ENCODE peak calls at places on chromosomes 6 and 20, in ten cellular contexts. P, X, K, U, I, O, L, F, E and V are unnamed samples.

GRCh38 chr6:89239338-89239737 is 22.2 kb upstream of the GABRR1 start:
- DNase-seq in K (no peak), E (no peak), X (peak), U (no peak), L (no peak), P (no peak), F (peak), O (no peak), I (no peak), V (no peak)

GRCh38 chr20:3130051-3130600 is 29.5 kb downstream of the FASTKD5 start:
- DNase-seq in L (no peak), P (no peak), I (no peak), K (no peak), U (no peak), O (no peak), E (no peak), F (no peak), X (no peak), V (no peak)

GRCh38 chr20:33753763-33754162 is 22.0 kb downstream of the ZNF341 start:
- DNase-seq in F (no peak), X (peak), K (no peak), U (no peak), E (no peak), L (no peak), P (no peak), I (no peak), O (no peak), V (no peak)

GRCh38 chr20:2798814-2799213 is 1.6 kb downstream of the CPXM1 start:
- DNase-seq in I (no peak), O (no peak), K (no peak), E (no peak), L (no peak), X (no peak), U (no peak), P (no peak), F (no peak), V (no peak)

GRCh38 chr20:56628873-56629463 is at the start of gene TFAP2C:
- DNase-seq in L (peak), K (peak), X (no peak), U (peak), I (no peak), O (peak), F (peak), P (no peak), E (no peak), V (peak)

GRCh38 chr6:162371133-162371532 is 356.4 kb downstream of the PRKN start:
- DNase-seq in X (no peak), I (no peak), K (no peak), O (no peak), L (no peak), U (no peak), F (no peak), P (no peak), E (no peak), V (no peak)

GRCh38 chr6:42279144-42279781 is 61.6 kb upstream of the MRPS10 start:
- DNase-seq in P (no peak), X (peak), K (peak), F (no peak), I (no peak), O (peak), L (peak), E (no peak), U (no peak), V (no peak)

GRCh38 chr6:33686225-33686742 is 25.2 kb downstream of the UQCC2 start:
- DNase-seq in F (no peak), P (no peak), X (no peak), L (no peak), E (no peak), K (no peak), I (no peak), O (no peak), U (no peak), V (no peak)

GRCh38 chr6:81204741-81205140 is 547.7 kb downstream of the TENT5A start:
- DNase-seq in L (no peak), F (no peak), E (no peak), P (no peak), K (peak), U (no peak), X (no peak), O (peak), I (no peak), V (no peak)

GRCh38 chr20:37343212-37343993 is 2.5 kb upstream of the SRC start:
- DNase-seq in E (no peak), O (no peak), X (no peak), U (no peak), L (no peak), P (no peak), K (no peak), F (no peak), I (no peak), V (no peak)

GRCh38 chr6:158808918-158809678 is 10.1 kb downstream of the EZR start:
- DNase-seq in K (no peak), E (no peak), O (no peak), L (no peak), U (no peak), X (no peak), I (peak), P (no peak), F (no peak), V (no peak)

GRCh38 chr6:38508894-38509293 is 130.8 kb downstream of the BTBD9 start:
- DNase-seq in L (no peak), E (no peak), I (no peak), K (no peak), F (no peak), P (no peak), O (peak), U (no peak), X (no peak), V (no peak)

GRCh38 chr6:22826961-22827360 is 257.6 kb downstream of the HDGFL1 start:
- DNase-seq in F (peak), O (no peak), E (no peak), U (no peak), I (no peak), P (no peak), L (no peak), K (no peak), X (no peak), V (no peak)

GRCh38 chr6:30067460-30068139 is 602 bp downstream of the PPP1R11 start:
- DNase-seq in K (no peak), F (no peak), U (no peak), P (no peak), L (no peak), O (no peak), E (no peak), X (peak), I (no peak), V (no peak)

GRCh38 chr6:123716506-123716905 is 79.8 kb upstream of the TRDN start:
- DNase-seq in I (no peak), X (no peak), K (no peak), E (no peak), P (no peak), O (no peak), F (no peak), L (no peak), U (no peak), V (no peak)

GRCh38 chr6:143399176-143399575 is 51.3 kb downstream of the ADAT2 start:
- DNase-seq in O (no peak), L (no peak), E (no peak), P (no peak), I (no peak), X (no peak), K (no peak), F (no peak), U (no peak), V (no peak)

GRCh38 chr20:50491926-50492634 is 18.1 kb upstream of the PTPN1 start:
- DNase-seq in O (no peak), X (no peak), F (no peak), U (no peak), E (no peak), I (no peak), K (no peak), P (peak), L (no peak), V (no peak)

GRCh38 chr20:49892260-49893216 is 22.8 kb downstream of the SPATA2 start:
- DNase-seq in F (no peak), X (no peak), O (no peak), P (no peak), I (no peak), L (no peak), U (no peak), E (no peak), K (no peak), V (no peak)

GRCh38 chr6:29943053-29943966 is 978 bp downstream of the HLA-A start:
- DNase-seq in L (peak), E (no peak), I (no peak), K (no peak), X (no peak), U (no peak), F (peak), P (no peak), O (no peak), V (no peak)

GRCh38 chr6:37680668-37681067 is 17.0 kb downstream of the MDGA1 start:
- DNase-seq in E (no peak), O (no peak), P (no peak), U (no peak), L (no peak), I (no peak), F (no peak), K (peak), X (no peak), V (peak)

GRCh38 chr6:166228839-166229528 is 61.3 kb upstream of the TBXT start:
- DNase-seq in F (no peak), L (peak), X (no peak), O (no peak), I (no peak), K (no peak), E (no peak), U (no peak), P (no peak), V (no peak)

GRCh38 chr20:2801459-2801728 is 967 bp upstream of the CPXM1 start:
- DNase-seq in I (no peak), F (no peak), U (no peak), O (no peak), X (no peak), K (no peak), L (peak), P (no peak), E (no peak), V (no peak)

GRCh38 chr6:57305754-57306153 is 11.7 kb upstream of the PRIM2 start:
- DNase-seq in F (no peak), X (no peak), K (peak), P (no peak), O (no peak), E (no peak), I (no peak), L (no peak), U (no peak), V (no peak)